ENCODE peak calls at places on chromosomes 3 and 15, in five cellular contexts. H is T-helper 2 cell, T is ACHN, O is mesothelial cell of epicardium, M is NCI-H1105 treated with DMSO at 0.1 percent for 48 hours. X is an unnamed sample.

GRCh38 chr3:29267231-29267630 is 13.6 kb upstream of the RBMS3 start:
- DNase-seq in O (no peak), T (no peak), H (no peak), M (peak; percentile 5), X (no peak)

GRCh38 chr3:23874359-23875120 is 42.2 kb downstream of the NKIRAS1 start:
- DNase-seq in H (no peak), T (no peak), O (no peak), M (no peak), X (peak; percentile 87)

GRCh38 chr3:165653130-165653778 is 184.0 kb downstream of the BCHE start:
- DNase-seq in M (no peak), T (no peak), H (no peak), O (no peak), X (no peak)

GRCh38 chr3:149401215-149401925 is 23.9 kb upstream of the TM4SF1 start:
- DNase-seq in O (no peak), H (no peak), T (no peak), M (no peak), X (peak; percentile 53)

GRCh38 chr15:35080226-35080625 is 4.9 kb downstream of the NANOGP8 start:
- DNase-seq in M (no peak), O (no peak), H (no peak), T (no peak), X (no peak)

GRCh38 chr15:67422296-67422695 is 98.6 kb upstream of the C15orf61 start:
- DNase-seq in T (no peak), M (peak; percentile 35), H (no peak), O (no peak), X (no peak)

GRCh38 chr3:134796313-134797079 is 1.4 kb downstream of the EPHB1 start:
- DNase-seq in M (peak; percentile 65), T (peak; percentile 54), H (no peak), O (no peak), X (no peak)

GRCh38 chr3:17973559-17973906 is 231.1 kb upstream of the TBC1D5 start:
- DNase-seq in H (no peak), T (no peak), O (no peak), M (no peak), X (no peak)

GRCh38 chr3:107999215-107999775 is 91.5 kb downstream of the CD47 start:
- DNase-seq in M (no peak), T (peak; percentile 50), O (no peak), H (no peak), X (peak; percentile 7)

GRCh38 chr3:55673764-55674163 is 186.7 kb upstream of the WNT5A start:
- DNase-seq in T (no peak), M (no peak), O (no peak), H (no peak), X (no peak)

GRCh38 chr3:156305672-156306071 is 185.3 kb downstream of the KCNAB1 start:
- DNase-seq in O (no peak), M (no peak), T (no peak), H (no peak), X (no peak)

GRCh38 chr3:51384730-51385473 is at the start of gene MANF:
- DNase-seq in T (peak; percentile 95), O (peak; percentile 94), H (peak; percentile 98), M (peak; percentile 89), X (peak; percentile 98)

GRCh38 chr3:149934524-149934923 is 36.2 kb downstream of the PFN2 start:
- DNase-seq in M (no peak), O (no peak), T (no peak), H (no peak), X (peak; percentile 59)

GRCh38 chr15:67110400-67110799 is 45.0 kb downstream of the SMAD3 start:
- DNase-seq in M (no peak), H (no peak), O (no peak), T (peak; percentile 91), X (no peak)

GRCh38 chr3:140629351-140630137 is 48.3 kb upstream of the TRIM42 start:
- DNase-seq in O (no peak), M (no peak), T (peak; percentile 87), H (no peak), X (peak; percentile 30)

GRCh38 chr15:95162967-95163531 is 931.7 kb downstream of the MCTP2 start:
- DNase-seq in T (peak; percentile 4), O (no peak), M (no peak), H (no peak), X (peak; percentile 82)

GRCh38 chr3:75136100-75136897 is 521.8 kb upstream of the CNTN3 start:
- DNase-seq in M (no peak), O (no peak), H (no peak), T (no peak), X (no peak)

GRCh38 chr15:80105193-80105984 is 45.9 kb downstream of the ZFAND6 start:
- DNase-seq in M (no peak), H (no peak), T (no peak), O (no peak), X (peak; percentile 72)

GRCh38 chr3:99938270-99938955 is 120.8 kb downstream of the CMSS1 start:
- DNase-seq in M (no peak), T (no peak), O (no peak), H (no peak), X (peak; percentile 25)

GRCh38 chr3:142964150-142964498 is 650 bp upstream of the PAQR9 start:
- DNase-seq in T (no peak), H (no peak), M (peak; percentile 49), O (no peak), X (no peak)

GRCh38 chr15:70781236-70781635 is 17.9 kb upstream of the UACA start:
- DNase-seq in T (no peak), H (no peak), O (no peak), M (no peak), X (no peak)

GRCh38 chr3:129702934-129703712 is 96.6 kb upstream of the PLXND1 start:
- DNase-seq in T (no peak), O (no peak), M (no peak), H (no peak), X (peak; percentile 23)

GRCh38 chr15:70198441-70199123 is 100.9 kb upstream of the TLE3 start:
- DNase-seq in M (no peak), H (no peak), O (no peak), T (no peak), X (no peak)

GRCh38 chr3:5194801-5195509 is 7.4 kb downstream of the EDEM1 start:
- DNase-seq in T (peak; percentile 81), H (peak; percentile 38), M (no peak), O (no peak), X (peak; percentile 86)

GRCh38 chr3:155070932-155071387 is 9.2 kb upstream of the MME start:
- DNase-seq in T (peak; percentile 48), M (no peak), H (no peak), O (no peak), X (peak; percentile 92)

GRCh38 chr15:60387321-60387720 is 10.5 kb downstream of the ANXA2 start:
- DNase-seq in M (no peak), T (no peak), H (no peak), O (no peak), X (no peak)

GRCh38 chr3:173711619-173712018 is 314.1 kb downstream of the NLGN1 start:
- DNase-seq in M (peak; percentile 42), H (no peak), O (no peak), T (peak; percentile 47), X (no peak)

GRCh38 chr3:194572131-194572789 is 61.0 kb downstream of the TMEM44 start:
- DNase-seq in M (no peak), T (peak; percentile 73), H (no peak), O (no peak), X (peak; percentile 92)

GRCh38 chr3:72149645-72150044 is 364.7 kb upstream of the PROK2 start:
- DNase-seq in M (no peak), H (no peak), T (no peak), O (no peak), X (no peak)

GRCh38 chr3:120587326-120587840 is 8.8 kb upstream of the NDUFB4 start:
- DNase-seq in O (no peak), H (no peak), M (no peak), T (no peak), X (no peak)

GRCh38 chr15:67180514-67181191 is 73.8 kb downstream of the AAGAB start:
- DNase-seq in M (no peak), O (no peak), H (no peak), T (no peak), X (no peak)